ENCODE peak calls at places on chromosome X, in five cellular contexts. G is substantia nigra, E is mucosa of descending colon, U is GM18507, B is body of pancreas. J is an unnamed sample.

GRCh38 chrX:1578511-1579173 is 12.8 kb upstream of the AKAP17A start:
- DNase-seq in G (no peak), E (no peak), U (no peak), B (no peak), J (no peak)

GRCh38 chrX:78659955-78660354 is 827 bp upstream of the RTL3 start:
- DNase-seq in G (no peak), E (no peak), U (no peak), B (no peak), J (no peak)

GRCh38 chrX:77442728-77443127 is 4.5 kb upstream of the FGF16 start:
- DNase-seq in G (no peak), E (no peak), U (no peak), B (no peak), J (peak; percentile 63)

GRCh38 chrX:87370865-87371264 is 146.7 kb upstream of the KLHL4 start:
- DNase-seq in G (no peak), E (no peak), U (no peak), B (no peak), J (no peak)

GRCh38 chrX:12974217-12974796 is 603 bp upstream of the TMSB4X start:
- DNase-seq in G (peak; percentile 23), E (peak; percentile 70), U (no peak), B (peak; percentile 65), J (peak; percentile 76)

GRCh38 chrX:68671221-68671620 is 23.8 kb downstream of the STARD8 start:
- DNase-seq in G (no peak), E (no peak), U (no peak), B (no peak), J (no peak)

GRCh38 chrX:21968333-21968732 is 27.8 kb downstream of the SMS start:
- DNase-seq in G (no peak), E (no peak), U (no peak), B (no peak), J (no peak)

GRCh38 chrX:113892401-113892800 is 691.5 kb upstream of the HTR2C start:
- DNase-seq in G (no peak), E (no peak), U (no peak), B (no peak), J (no peak)

GRCh38 chrX:123740006-123740405 is 7.2 kb upstream of the THOC2 start:
- DNase-seq in G (no peak), E (no peak), U (no peak), B (no peak), J (no peak)

GRCh38 chrX:15988661-15989603 is 134.3 kb upstream of the AP1S2 start:
- DNase-seq in G (no peak), E (no peak), U (no peak), B (no peak), J (no peak)

GRCh38 chrX:133869270-133869669 is 116.1 kb downstream of the GPC3 start:
- DNase-seq in G (no peak), E (no peak), U (no peak), B (no peak), J (no peak)

GRCh38 chrX:48278958-48279357 is 23.8 kb downstream of the SSX1 start:
- DNase-seq in G (no peak), E (no peak), U (no peak), B (peak; percentile 19), J (no peak)

GRCh38 chrX:37060999-37061398 is 52.8 kb downstream of the FAM47C start:
- DNase-seq in G (no peak), E (peak; percentile 12), U (no peak), B (peak; percentile 7), J (peak; percentile 57)

GRCh38 chrX:70176938-70177533 is at the start of gene DGAT2L6:
- DNase-seq in G (no peak), E (no peak), U (no peak), B (no peak), J (no peak)

GRCh38 chrX:136528645-136529315 is 3.2 kb upstream of the VGLL1 start:
- DNase-seq in G (no peak), E (no peak), U (no peak), B (no peak), J (peak; percentile 55)

J was measured in Calu3.